ENCODE peak calls at places on chromosomes 6 and 20, in four cellular contexts. O is foreskin fibroblast; I is CD8-positive, alpha-beta T cell; F is retinal pigment epithelial cell. M is an unnamed sample.

GRCh38 chr6:48027704-48028435 is 83.1 kb downstream of the PTCHD4 start:
- DNase-seq in O (no peak), I (no peak), F (no peak), M (no peak)

GRCh38 chr6:36113049-36113448 is 17.3 kb upstream of the MAPK13 start:
- DNase-seq in O (no peak), I (no peak), F (no peak), M (no peak)

GRCh38 chr20:2767768-2768631 is 32.4 kb downstream of the CPXM1 start:
- DNase-seq in O (peak), I (no peak), F (no peak), M (no peak)

GRCh38 chr6:1618305-1619105 is 8.8 kb downstream of the FOXC1 start:
- DNase-seq in O (no peak), I (no peak), F (no peak), M (no peak)

GRCh38 chr20:44142416-44142815 is 44.6 kb downstream of the JPH2 start:
- DNase-seq in O (peak), I (no peak), F (no peak), M (no peak)

GRCh38 chr20:11350126-11351005 is 567.3 kb upstream of the BTBD3 start:
- DNase-seq in O (peak), I (no peak), F (no peak), M (no peak)

GRCh38 chr6:53961679-53962370 is 149.4 kb upstream of the MLIP start:
- DNase-seq in O (no peak), I (no peak), F (peak), M (no peak)

GRCh38 chr20:58850693-58851174 is at the start of gene GNAS-AS1:
- DNase-seq in O (peak), I (peak), F (peak), M (peak)

GRCh38 chr20:53678315-53678989 is 84.8 kb upstream of the ZNF217 start:
- DNase-seq in O (peak), I (no peak), F (no peak), M (no peak)

GRCh38 chr6:89133981-89134380 is 11.9 kb upstream of the PM20D2 start:
- DNase-seq in O (no peak), I (no peak), F (no peak), M (no peak)

GRCh38 chr6:13834762-13835161 is 20.4 kb upstream of the MCUR1 start:
- DNase-seq in O (no peak), I (no peak), F (no peak), M (no peak)

GRCh38 chr20:35994994-35995453 is 26.6 kb downstream of the CNBD2 start:
- DNase-seq in O (peak), I (peak), F (peak), M (peak)

GRCh38 chr6:38497546-38497945 is 142.2 kb downstream of the BTBD9 start:
- DNase-seq in O (no peak), I (no peak), F (no peak), M (no peak)

GRCh38 chr20:10131612-10132345 is 86.9 kb upstream of the SNAP25 start:
- DNase-seq in O (peak), I (no peak), F (peak), M (no peak)

GRCh38 chr20:16005612-16006493 is 567.4 kb downstream of the KIF16B start:
- DNase-seq in O (no peak), I (no peak), F (no peak), M (no peak)

GRCh38 chr20:50313223-50313820 is 122.7 kb downstream of the CEBPB start:
- DNase-seq in O (no peak), I (no peak), F (no peak), M (no peak)

GRCh38 chr20:10023911-10024310 is 10.9 kb upstream of the ANKEF1 start:
- DNase-seq in O (no peak), I (no peak), F (no peak), M (no peak)

GRCh38 chr6:40353197-40353966 is 233.8 kb downstream of the LRFN2 start:
- DNase-seq in O (no peak), I (no peak), F (no peak), M (no peak)

GRCh38 chr6:338815-339262 is 46.6 kb downstream of the DUSP22 start:
- DNase-seq in O (no peak), I (no peak), F (no peak), M (no peak)

GRCh38 chr6:30075094-30075986 is at the start of gene RNF39:
- DNase-seq in O (peak), I (no peak), F (no peak), M (no peak)
- TF ChIP-seq CTCF in O (peak), I (peak), F (peak), M (peak)

GRCh38 chr20:62806383-62807050 is 1.9 kb downstream of the OGFR start:
- DNase-seq in O (no peak), I (no peak), F (no peak), M (no peak)
- H3K4me3 ChIP-seq in O (peak), I (no peak), F (peak), M (peak)

DNA sequence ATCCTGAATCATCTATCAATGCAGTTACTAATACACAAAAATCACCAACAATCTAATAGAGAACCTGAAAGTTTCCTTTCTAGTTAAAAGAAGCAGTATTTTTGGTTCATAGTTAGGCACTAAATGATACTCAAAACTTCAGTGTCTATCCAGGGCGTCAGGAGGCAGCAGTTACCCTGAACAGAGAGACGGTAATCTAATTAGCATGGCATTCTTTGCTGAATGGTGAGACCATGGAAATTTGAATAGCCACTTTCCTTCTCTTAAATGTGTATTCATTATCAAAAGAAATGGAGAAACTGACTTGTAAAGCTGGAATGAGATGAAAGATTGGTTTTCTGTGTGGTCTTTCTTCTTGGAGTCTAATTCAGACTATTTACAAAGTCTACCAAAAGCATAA is 146.6 kb upstream of the BMP5 start:
- DNase-seq in O (no peak), I (no peak), F (no peak), M (no peak)
- TF ChIP-seq CTCF in O (no peak), I (no peak), F (peak), M (no peak)

DNA sequence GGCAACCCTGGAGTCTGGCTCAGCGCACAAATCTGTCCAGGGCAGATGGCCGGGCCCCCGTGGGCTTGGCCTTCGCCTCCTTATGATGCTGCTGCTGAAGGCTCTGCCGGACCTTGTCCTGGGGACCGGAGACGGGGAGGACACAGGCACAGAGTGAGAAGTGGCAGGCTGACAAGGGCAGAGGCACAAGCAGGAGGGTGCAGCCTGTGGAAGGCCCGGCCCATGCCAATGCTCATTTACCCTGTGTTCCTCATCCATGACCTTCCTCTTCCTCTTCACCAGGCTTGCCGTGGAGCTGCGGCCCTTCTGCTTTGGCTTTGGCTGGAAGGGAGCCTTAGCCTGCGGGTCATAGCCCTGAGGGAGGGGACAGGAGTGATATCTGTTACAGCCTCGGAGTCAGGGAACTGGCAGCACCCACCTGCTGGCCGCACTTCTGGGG is 2.4 kb downstream of the B3GALT4 start:
- DNase-seq in O (no peak), I (no peak), F (no peak), M (no peak)
- H3K4me3 ChIP-seq in O (no peak), I (no peak), F (no peak), M (no peak)

GRCh38 chr6:170423814-170424633 is 117.5 kb downstream of the FAM120B start:
- DNase-seq in O (no peak), I (no peak), F (no peak), M (no peak)

GRCh38 chr6:170420791-170421776 is 114.5 kb downstream of the FAM120B start:
- DNase-seq in O (no peak), I (no peak), F (no peak), M (no peak)

GRCh38 chr6:170424634-170425126 is 118.1 kb downstream of the FAM120B start:
- DNase-seq in O (no peak), I (no peak), F (no peak), M (no peak)

GRCh38 chr6:170421921-170422320 is 115.4 kb downstream of the FAM120B start:
- DNase-seq in O (no peak), I (no peak), F (no peak), M (no peak)

DNA sequence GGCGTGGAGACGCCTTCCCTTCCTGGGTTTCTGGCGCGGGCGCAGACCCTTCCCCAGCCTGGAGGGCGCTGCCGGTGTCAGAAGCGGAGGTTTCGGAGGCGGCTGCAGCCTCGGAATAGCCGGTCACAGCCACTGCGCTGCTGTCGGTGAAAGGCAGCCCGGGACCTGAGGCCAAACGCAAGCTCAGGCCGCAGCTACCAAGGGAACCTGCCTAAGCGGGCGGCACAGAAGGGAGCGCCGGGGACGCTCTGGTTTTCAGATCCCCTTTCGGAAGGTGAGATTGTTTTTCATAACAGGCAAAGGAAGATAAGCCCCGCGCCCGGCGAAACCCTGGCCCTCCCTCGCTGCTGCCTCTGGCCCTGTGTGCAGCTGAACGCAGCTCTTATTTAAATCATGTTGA is 116.5 kb downstream of the FAM120B start:
- DNase-seq in O (no peak), I (no peak), F (no peak), M (peak)
- TF ChIP-seq CTCF in O (no peak), I (no peak), F (no peak), M (no peak)

GRCh38 chr6:136466789-136467585 is 83.2 kb downstream of the MAP7 start:
- DNase-seq in O (no peak), I (no peak), F (no peak), M (no peak)
- H3K4me3 ChIP-seq in O (no peak), I (no peak), F (no peak), M (no peak)

DNA sequence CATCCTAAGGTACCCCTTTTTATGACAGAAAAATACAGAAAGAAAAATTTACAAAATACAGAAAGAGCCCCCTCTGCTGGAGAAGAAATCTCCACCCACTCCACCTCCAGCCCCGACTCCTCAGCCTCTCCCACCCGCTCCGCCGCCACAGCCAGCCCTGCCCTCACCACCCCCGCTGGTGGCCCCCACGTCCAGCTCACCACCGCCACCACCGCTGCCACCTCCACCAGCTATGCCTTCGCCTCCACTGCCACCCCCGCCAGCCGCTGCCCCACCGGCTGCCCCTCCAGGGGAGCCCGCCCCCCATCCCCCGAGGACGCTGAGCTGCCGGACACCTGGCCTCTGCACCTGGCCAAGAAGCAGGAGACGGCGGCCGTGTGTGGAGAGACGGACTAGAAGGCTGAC is 17.7 kb downstream of the WFDC2 start:
- DNase-seq in O (no peak), I (no peak), F (no peak), M (no peak)
- TF ChIP-seq CTCF in O (no peak), I (peak), F (peak), M (no peak)

DNA sequence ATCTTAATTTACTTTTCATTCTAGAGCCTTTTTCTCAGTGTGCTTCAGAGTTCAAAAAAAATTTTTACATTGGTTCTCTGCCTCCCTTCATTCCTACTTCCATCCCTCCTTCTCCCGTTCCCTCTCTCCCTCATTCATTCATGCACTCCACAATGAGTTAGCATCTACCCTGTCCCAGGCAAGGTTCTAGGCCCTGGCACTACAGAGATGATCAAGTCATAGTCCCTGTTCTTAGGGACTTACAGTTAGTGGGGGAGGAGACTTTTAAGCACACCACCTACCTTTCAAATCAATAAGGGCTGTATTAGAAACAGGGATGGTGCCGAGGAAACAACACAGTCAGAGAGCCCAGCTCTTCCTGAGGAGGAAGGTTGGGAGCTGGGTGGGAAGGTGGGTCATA is 40.3 kb downstream of the MAP3K5 start:
- DNase-seq in O (no peak), I (no peak), F (no peak), M (no peak)
- H3K4me3 ChIP-seq in O (no peak), I (peak), F (no peak), M (no peak)

M was measured in GM12864.